ENCODE peak calls at places on chromosomes 11 and 22, in four cellular contexts. M is activated naive CD8-positive, alpha-beta T cell treated with anti-CD3 and anti-CD28 coated beads, Interleukin-2, amount 50 U/mL, for 16 hours; B is NCI-H2081; R is amniotic stem cell. G is an unnamed sample.

GRCh38 chr11:83335446-83336070 is 49.4 kb upstream of the CCDC90B start:
- DNase-seq in M (no peak), R (no peak), B (no peak), G (no peak)

GRCh38 chr11:3854660-3854976 is 846 bp upstream of the STIM1 start:
- DNase-seq in B (no peak), M (no peak), R (no peak), G (no peak)

GRCh38 chr22:32106930-32107329 is 52.2 kb downstream of the C22orf42 start:
- DNase-seq in R (no peak), B (no peak), M (no peak), G (no peak)

GRCh38 chr11:79219186-79220045 is 221.4 kb downstream of the TENM4 start:
- DNase-seq in M (no peak), R (no peak), B (no peak), G (no peak)

GRCh38 chr11:69220581-69221051 is 64.9 kb downstream of the SMIM38 start:
- DNase-seq in M (no peak), R (no peak), B (no peak), G (no peak)

GRCh38 chr22:17733484-17733883 is 40.8 kb downstream of the BID start:
- DNase-seq in M (no peak), R (no peak), B (no peak), G (no peak)

GRCh38 chr22:28943501-28943879 is 60.1 kb downstream of the ZNRF3 start:
- DNase-seq in M (no peak), B (no peak), R (no peak), G (no peak)

GRCh38 chr22:37303821-37304274 is 21.5 kb downstream of the CYTH4 start:
- DNase-seq in R (peak; percentile 80), M (peak; percentile 43), B (no peak), G (peak; percentile 50)

GRCh38 chr22:50160947-50161346 is 9.6 kb upstream of the PANX2 start:
- DNase-seq in R (no peak), M (no peak), B (no peak), G (no peak)

GRCh38 chr11:101034076-101034475 is 95.5 kb downstream of the PGR start:
- DNase-seq in R (no peak), B (peak; percentile 49), M (no peak), G (no peak)

GRCh38 chr11:68812526-68812925 is 29.2 kb downstream of the CPT1A start:
- DNase-seq in M (no peak), B (no peak), R (no peak), G (no peak)

GRCh38 chr11:131893103-131893502 is 522.7 kb downstream of the NTM start:
- DNase-seq in B (no peak), M (no peak), R (no peak), G (no peak)

GRCh38 chr22:31345331-31346254 is 553 bp downstream of the PATZ1 start:
- DNase-seq in M (peak; percentile 80), B (peak; percentile 88), R (peak; percentile 86), G (peak; percentile 29)

GRCh38 chr22:37812869-37813678 is 5.3 kb downstream of the GCAT start:
- DNase-seq in M (no peak), B (no peak), R (no peak), G (no peak)

GRCh38 chr11:36436589-36436988 is 73.5 kb downstream of the TRAF6 start:
- DNase-seq in R (no peak), M (no peak), B (no peak), G (no peak)

GRCh38 chr11:120025606-120026335 is 112.1 kb downstream of the TRIM29 start:
- DNase-seq in B (no peak), M (no peak), R (no peak), G (no peak)

GRCh38 chr22:49726701-49727101 is 101.0 kb downstream of the BRD1 start:
- DNase-seq in M (no peak), B (no peak), R (no peak), G (no peak)

GRCh38 chr11:116224889-116225200 is 547.9 kb downstream of the BUD13 start:
- DNase-seq in R (no peak), M (no peak), B (no peak), G (no peak)

GRCh38 chr11:114106986-114107385 is 47.5 kb downstream of the ZBTB16 start:
- DNase-seq in B (no peak), M (no peak), R (no peak), G (no peak)

GRCh38 chr11:42249956-42250355 is 790.5 kb upstream of the LRRC4C start:
- DNase-seq in B (no peak), R (no peak), M (no peak), G (no peak)

GRCh38 chr11:34274712-34275398 is 83.0 kb downstream of the ABTB2 start:
- DNase-seq in R (peak; percentile 97), M (no peak), B (no peak), G (peak; percentile 68)

GRCh38 chr11:119599864-119600593 is 129.0 kb downstream of the NECTIN1 start:
- DNase-seq in M (no peak), B (no peak), R (no peak), G (no peak)

GRCh38 chr22:40477683-40478348 is 107.4 kb downstream of the SGSM3 start:
- DNase-seq in R (no peak), M (no peak), B (no peak), G (no peak)

GRCh38 chr22:39300198-39300830 is 19.1 kb downstream of the RPL3 start:
- DNase-seq in M (no peak), R (no peak), B (no peak), G (no peak)

GRCh38 chr22:40805699-40806203 is 13.4 kb downstream of the SLC25A17 start:
- DNase-seq in B (no peak), R (no peak), M (no peak), G (no peak)

GRCh38 chr22:39475337-39475736 is 18.5 kb downstream of the MGAT3 start:
- DNase-seq in M (no peak), B (no peak), R (no peak), G (no peak)

GRCh38 chr11:31870609-31871309 is 59.6 kb upstream of the PAX6 start:
- DNase-seq in R (peak; percentile 23), M (no peak), B (peak; percentile 47), G (no peak)

GRCh38 chr22:29799217-29799680 is 32.1 kb downstream of the UQCR10 start:
- DNase-seq in B (no peak), R (peak; percentile 54), M (no peak), G (peak; percentile 75)

GRCh38 chr11:102520514-102520913 is 10.0 kb downstream of the MMP7 start:
- DNase-seq in M (no peak), B (no peak), R (no peak), G (no peak)

GRCh38 chr11:122756417-122756816 is 81.9 kb upstream of the CRTAM start:
- DNase-seq in R (no peak), B (no peak), M (peak; percentile 4), G (no peak)

GRCh38 chr11:66346476-66347424 is 679 bp downstream of the B4GAT1 start:
- DNase-seq in B (peak; percentile 44), M (no peak), R (no peak), G (no peak)

GRCh38 chr11:108943853-108944252 is 279.0 kb downstream of the DDX10 start:
- DNase-seq in M (no peak), B (no peak), R (no peak), G (no peak)